ENCODE peak calls at places on chromosomes 12 and 14, in seven cellular contexts. L, U, D, Z, V, E and C are unnamed samples.

GRCh38 chr12:76698966-76699365 is 64.9 kb upstream of the ZDHHC17 start:
- DNase-seq in V (no peak), U (no peak), E (no peak), D (no peak), Z (no peak), L (no peak), C (no peak)

GRCh38 chr12:49349266-49349665 is 2.6 kb downstream of the DNAJC22 start:
- DNase-seq in V (no peak), E (no peak), D (no peak), U (no peak), L (no peak), Z (peak), C (no peak)

GRCh38 chr12:53550595-53550994 is 43.3 kb upstream of the NPFF start:
- DNase-seq in V (no peak), E (no peak), L (peak), U (no peak), D (peak), Z (no peak), C (peak)

GRCh38 chr14:78848234-78848820 is 678.2 kb downstream of the NRXN3 start:
- DNase-seq in L (peak), Z (no peak), D (peak), V (peak), U (no peak), E (peak), C (peak)

GRCh38 chr14:63726499-63726898 is 1.4 kb downstream of the SGPP1 start:
- DNase-seq in E (no peak), U (no peak), D (no peak), V (no peak), Z (no peak), L (peak), C (no peak)

GRCh38 chr12:56104815-56105476 is 587 bp downstream of the PA2G4 start:
- DNase-seq in L (peak), V (peak), E (peak), D (no peak), U (peak), Z (no peak), C (no peak)

GRCh38 chr14:78764240-78764639 is 594.1 kb downstream of the NRXN3 start:
- DNase-seq in Z (no peak), V (peak), U (no peak), E (no peak), L (no peak), D (peak), C (no peak)

GRCh38 chr12:49043856-49044258 is 16.7 kb downstream of the KMT2D start:
- DNase-seq in L (peak), U (no peak), V (peak), Z (peak), D (peak), E (peak), C (no peak)

GRCh38 chr14:65164825-65165135 is 62.5 kb upstream of the MAX start:
- DNase-seq in V (no peak), E (no peak), U (no peak), Z (no peak), L (no peak), D (no peak), C (no peak)

GRCh38 chr14:39102265-39102968 is 618 bp downstream of the SEC23A start:
- DNase-seq in D (peak), L (peak), U (no peak), V (peak), E (no peak), Z (no peak), C (peak)

GRCh38 chr12:101297661-101298060 is 17.8 kb downstream of the UTP20 start:
- DNase-seq in L (no peak), E (no peak), U (no peak), V (no peak), Z (no peak), D (peak), C (no peak)

GRCh38 chr12:51954465-51955361 is 3.2 kb downstream of the ACVR1B start:
- DNase-seq in L (peak), D (no peak), V (peak), U (no peak), Z (no peak), E (no peak), C (peak)

GRCh38 chr12:4119157-4119761 is 154.3 kb upstream of the CCND2 start:
- DNase-seq in V (no peak), E (no peak), Z (no peak), D (no peak), L (no peak), U (no peak), C (no peak)

GRCh38 chr14:93493054-93493453 is 62.3 kb downstream of the UNC79 start:
- DNase-seq in D (no peak), Z (no peak), L (no peak), U (no peak), E (no peak), V (no peak), C (no peak)

GRCh38 chr12:27462851-27463250 is 16.3 kb downstream of the SMCO2 start:
- DNase-seq in V (no peak), U (no peak), L (no peak), D (no peak), E (no peak), Z (no peak), C (no peak)

GRCh38 chr12:69415471-69416275 is 54.5 kb upstream of the FRS2 start:
- DNase-seq in V (peak), Z (no peak), L (peak), E (peak), D (peak), U (no peak), C (peak)

GRCh38 chr12:52232233-52232915 is 669 bp upstream of the KRT7 start:
- DNase-seq in Z (peak), V (peak), D (no peak), U (no peak), E (peak), L (no peak), C (peak)

GRCh38 chr14:104451474-104451873 is 128.1 kb upstream of the C14orf180 start:
- DNase-seq in Z (no peak), E (no peak), U (no peak), V (no peak), L (no peak), D (no peak), C (no peak)

GRCh38 chr12:52279683-52280318 is 5.4 kb downstream of the KRT86 start:
- DNase-seq in V (no peak), L (peak), D (peak), U (no peak), E (no peak), Z (no peak), C (no peak)

GRCh38 chr12:98754095-98754494 is 109.0 kb downstream of the APAF1 start:
- DNase-seq in D (peak), L (peak), E (no peak), V (no peak), U (no peak), Z (no peak), C (peak)

GRCh38 chr14:80387563-80387981 is 176.3 kb upstream of the DIO2 start:
- DNase-seq in E (no peak), L (no peak), V (no peak), Z (no peak), D (no peak), U (peak), C (no peak)

GRCh38 chr14:57865450-57866198 is at the start of gene SLC35F4:
- DNase-seq in V (peak), D (no peak), U (peak), E (peak), L (no peak), Z (peak), C (peak)

GRCh38 chr12:30515351-30515750 is 180.3 kb downstream of the IPO8 start:
- DNase-seq in E (no peak), U (no peak), Z (no peak), D (no peak), L (peak), V (no peak), C (no peak)

GRCh38 chr14:92542766-92543554 is 29.4 kb downstream of the RIN3 start:
- DNase-seq in V (no peak), L (no peak), U (no peak), Z (no peak), D (no peak), E (no peak), C (no peak)

GRCh38 chr12:68899251-68899771 is 33.7 kb downstream of the CPM start:
- DNase-seq in Z (peak), L (peak), E (no peak), D (peak), V (peak), U (no peak), C (peak)

GRCh38 chr12:646303-647038 is 16.8 kb downstream of the NINJ2 start:
- DNase-seq in U (no peak), D (no peak), L (no peak), E (no peak), Z (no peak), V (peak), C (no peak)

GRCh38 chr12:53869500-53869899 is 69.1 kb upstream of the HOXC13 start:
- DNase-seq in V (no peak), E (no peak), D (no peak), U (no peak), Z (no peak), L (peak), C (peak)

GRCh38 chr12:26283617-26284016 is 88.2 kb downstream of the SSPN start:
- DNase-seq in Z (no peak), V (no peak), E (no peak), U (no peak), L (no peak), D (no peak), C (no peak)

GRCh38 chr12:26286186-26286585 is 90.8 kb downstream of the SSPN start:
- DNase-seq in E (no peak), V (no peak), Z (no peak), L (peak), U (peak), D (no peak), C (no peak)

GRCh38 chr12:26290560-26290959 is 95.2 kb downstream of the SSPN start:
- DNase-seq in D (no peak), V (no peak), L (no peak), E (no peak), Z (no peak), U (no peak), C (no peak)

GRCh38 chr12:26285401-26285800 is 90.0 kb downstream of the SSPN start:
- DNase-seq in U (no peak), Z (no peak), V (no peak), D (no peak), E (no peak), L (no peak), C (no peak)

DNA sequence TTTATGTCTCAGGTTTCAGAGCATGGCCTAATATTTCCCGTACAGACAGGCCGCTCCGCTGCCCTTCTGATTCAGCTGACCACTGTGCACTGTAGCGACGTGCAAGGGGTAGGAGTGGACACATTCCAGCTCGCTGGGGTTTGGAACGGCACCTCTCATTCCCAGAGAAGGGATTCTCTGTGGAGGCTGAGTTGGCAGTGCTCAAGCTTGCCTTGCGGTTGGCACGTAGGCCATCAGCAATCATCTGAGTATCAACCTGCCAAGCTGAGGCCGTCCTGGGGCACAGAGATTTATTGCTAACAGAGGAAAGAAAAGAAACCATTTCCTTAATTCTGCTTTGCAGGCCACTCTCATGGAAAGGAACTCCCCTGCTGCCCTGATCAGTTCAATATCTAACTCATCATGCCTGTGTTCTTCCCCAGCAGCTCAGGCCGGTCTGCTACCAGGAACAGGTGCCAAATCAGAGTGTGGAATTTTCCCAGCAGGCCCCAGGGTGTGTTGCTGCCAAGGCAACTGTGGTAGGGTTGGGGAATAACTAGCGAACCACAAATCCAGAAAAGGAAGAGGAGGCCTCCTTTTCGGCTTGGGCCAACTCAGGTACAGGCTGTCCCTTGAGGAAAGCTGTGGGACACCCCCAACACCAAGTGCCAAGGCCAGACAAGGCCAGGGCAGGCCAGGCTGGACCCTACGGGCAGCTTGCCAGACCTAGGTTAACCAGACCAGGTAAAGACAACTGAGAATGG is 92.5 kb downstream of the SSPN start:
- DNase-seq in L (no peak), E (no peak), V (peak), D (no peak), U (peak), Z (no peak), C (no peak)
- TF ChIP-seq CTCF in L (no peak), E (no peak), V (no peak), D (no peak), U (no peak), Z (no peak), C (no peak)

DNA sequence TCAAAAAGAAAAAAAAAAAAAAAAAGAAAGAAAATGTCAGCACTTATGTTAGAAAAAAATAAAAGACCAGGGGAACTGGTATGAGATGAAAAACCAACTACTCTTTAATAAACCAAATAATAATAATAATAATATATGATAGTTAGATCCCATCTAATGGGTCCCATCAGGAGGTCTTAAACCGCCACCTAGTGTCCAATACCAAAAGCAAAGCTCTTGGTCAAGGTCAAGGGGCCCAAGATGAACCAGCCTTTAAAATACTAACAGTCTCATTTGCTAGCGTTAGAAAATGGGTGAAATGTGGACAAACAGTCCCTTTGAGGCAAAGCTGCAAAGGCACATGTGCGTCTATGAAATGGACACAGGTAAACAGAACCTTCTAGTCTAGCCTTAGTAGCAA is 12.3 kb downstream of the BRAP start:
- DNase-seq in L (peak), V (no peak), Z (no peak), D (peak), E (no peak), U (no peak), C (no peak)
- TF ChIP-seq CTCF in L (peak), V (no peak), Z (peak), D (peak), E (peak), U (no peak), C (no peak)

GRCh38 chr12:47771304-47771703 is 1.7 kb upstream of the SLC48A1 start:
- DNase-seq in L (no peak), E (no peak), U (no peak), Z (no peak), D (no peak), V (no peak), C (no peak)

GRCh38 chr12:47772738-47773061 is 338 bp upstream of the SLC48A1 start:
- DNase-seq in Z (no peak), L (no peak), U (no peak), E (no peak), D (no peak), V (no peak), C (no peak)

GRCh38 chr12:47773858-47774580 is 981 bp downstream of the SLC48A1 start:
- DNase-seq in D (no peak), V (no peak), Z (no peak), L (peak), E (no peak), U (no peak), C (no peak)

GRCh38 chr12:47773062-47773857 is at the start of gene SLC48A1:
- DNase-seq in D (peak), V (peak), Z (peak), E (peak), U (peak), L (peak), C (peak)

DNA sequence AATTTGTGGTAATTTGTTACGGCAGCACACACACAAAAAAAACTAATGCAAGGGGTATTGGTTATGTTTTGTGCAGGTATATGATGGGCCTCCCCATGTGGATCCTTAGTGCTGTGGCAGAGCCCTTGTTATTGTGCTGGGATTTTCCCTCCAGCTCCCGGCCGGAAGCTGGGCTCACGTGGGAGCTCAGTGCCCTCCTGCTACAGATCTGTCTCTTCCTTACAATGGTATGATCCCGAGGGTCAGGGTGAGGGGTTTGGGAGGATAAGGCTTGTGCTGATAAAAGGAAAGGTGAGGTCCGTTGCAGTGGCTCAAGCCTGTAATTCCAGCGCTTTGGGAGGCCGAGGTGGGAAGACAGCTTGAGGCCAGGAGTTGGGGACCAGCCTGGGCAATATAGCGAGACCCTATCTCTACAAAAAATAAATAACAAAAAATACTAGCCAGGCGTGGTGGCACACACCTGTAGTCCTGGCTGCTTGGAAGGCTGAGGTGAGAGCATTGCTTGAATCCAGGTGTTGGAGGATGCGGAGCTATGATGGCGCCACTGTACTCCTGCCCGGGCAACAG is 861 bp upstream of the SLC48A1 start:
- DNase-seq in E (no peak), D (no peak), L (no peak), Z (no peak), U (no peak), V (no peak), C (no peak)
- TF ChIP-seq CTCF in E (no peak), D (no peak), L (no peak), Z (no peak), U (no peak), V (no peak), C (no peak)

DNA sequence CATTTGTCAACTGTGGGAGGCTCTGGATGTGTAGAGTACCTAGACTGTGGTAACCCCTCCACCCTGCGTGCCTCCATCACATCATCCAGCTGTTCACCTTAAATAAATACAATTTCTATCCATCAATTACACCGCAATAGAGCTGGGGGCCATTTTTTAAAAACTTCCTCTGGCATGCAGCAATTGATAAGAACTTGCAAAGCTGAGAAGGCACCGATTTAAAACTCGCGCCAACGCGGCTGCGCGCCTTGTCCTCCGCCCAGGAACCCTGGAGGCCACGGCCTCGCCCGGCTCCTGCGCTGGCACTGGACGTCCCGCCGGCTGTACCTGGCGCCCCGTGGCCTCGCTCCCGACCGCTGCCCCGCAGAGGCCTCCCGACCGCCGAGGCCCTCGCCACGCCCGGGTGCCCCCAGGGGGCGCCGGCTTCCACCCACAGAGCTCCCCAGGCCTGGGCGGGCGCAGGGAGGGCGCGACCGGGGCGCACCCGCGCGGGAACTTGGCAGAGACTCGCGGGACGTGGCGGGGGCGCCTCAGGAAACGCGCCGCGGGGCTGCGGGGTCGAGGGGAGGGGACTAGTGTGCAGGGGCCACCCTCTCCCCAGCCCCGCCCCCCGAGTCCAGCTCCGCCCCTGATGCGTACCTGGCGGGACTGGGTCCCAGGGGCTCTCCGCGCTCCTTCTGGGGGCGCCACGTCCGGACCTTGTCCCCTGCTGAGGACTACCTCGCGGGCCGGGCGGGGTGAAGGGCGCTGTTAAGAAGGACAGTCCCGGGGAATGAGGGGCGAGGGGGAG is 65.6 kb downstream of the TNFAIP2 start:
- DNase-seq in V (peak), E (peak), U (peak), Z (peak), D (no peak), L (no peak), C (no peak)
- TF ChIP-seq CTCF in V (peak), E (no peak), U (no peak), Z (peak), D (peak), L (no peak), C (peak)

GRCh38 chr12:114064497-114064896 is 98.4 kb upstream of the RBM19 start:
- DNase-seq in V (no peak), L (no peak), Z (no peak), E (no peak), U (no peak), D (no peak), C (no peak)

DNA sequence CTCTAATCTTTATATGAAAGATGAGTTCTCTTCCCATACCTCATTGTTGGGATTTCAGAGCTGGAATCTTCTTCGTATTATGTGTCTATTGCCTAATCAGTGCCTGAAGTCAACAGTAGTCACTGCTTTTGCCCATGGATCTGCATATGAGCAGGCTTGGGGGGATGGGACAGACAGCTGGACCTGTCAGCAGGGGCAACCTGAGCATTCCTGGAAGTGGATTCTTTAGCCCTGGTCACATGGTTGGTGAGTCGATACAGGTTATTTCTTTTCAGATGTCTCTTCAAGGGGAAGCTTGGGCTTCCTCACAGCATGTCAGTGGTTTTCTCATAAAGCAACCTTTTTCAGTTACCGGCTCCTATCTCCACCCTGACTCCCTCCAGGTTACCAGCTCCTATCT is 97.3 kb upstream of the RBM19 start:
- DNase-seq in U (no peak), E (no peak), D (no peak), V (no peak), Z (no peak), L (no peak), C (no peak)
- TF ChIP-seq CTCF in U (no peak), E (no peak), D (no peak), V (no peak), Z (no peak), L (no peak), C (no peak)

GRCh38 chr12:108899145-108899544 is 19.3 kb downstream of the DAO start:
- DNase-seq in E (no peak), U (no peak), D (no peak), Z (no peak), V (no peak), L (no peak), C (no peak)
- TF ChIP-seq CTCF in E (no peak), U (no peak), D (no peak), Z (no peak), V (no peak), L (no peak), C (no peak)